ENCODE peak calls at places on chromosome 2, in nine cellular contexts. One of them, this sample, is unnamed.

GRCh38 chr2:219362524-219363164 is 25.1 kb downstream of the DNPEP start:
- DNase-seq in hepatocyte: peak
- DNase-seq in CD8-positive, alpha-beta T cell: no peak
- DNase-seq in sigmoid colon: peak
- DNase-seq in A549: peak
- DNase-seq in psoas muscle: peak
- DNase-seq in fibroblast of lung: peak
- DNase-seq in heart left ventricle: peak
- DNase-seq in cardiac fibroblast: peak
- DNase-seq in this sample: peak

GRCh38 chr2:204652063-204652462 is 106.8 kb downstream of the PARD3B start:
- DNase-seq in sigmoid colon: no peak
- DNase-seq in A549: no peak
- DNase-seq in psoas muscle: no peak
- DNase-seq in cardiac fibroblast: no peak
- DNase-seq in heart left ventricle: no peak
- DNase-seq in CD8-positive, alpha-beta T cell: no peak
- DNase-seq in fibroblast of lung: no peak
- DNase-seq in hepatocyte: no peak
- DNase-seq in this sample: no peak

GRCh38 chr2:232368311-232368731 is 10.2 kb upstream of the ALPP start:
- DNase-seq in hepatocyte: peak
- DNase-seq in heart left ventricle: no peak
- DNase-seq in A549: peak
- DNase-seq in CD8-positive, alpha-beta T cell: no peak
- DNase-seq in cardiac fibroblast: no peak
- DNase-seq in sigmoid colon: peak
- DNase-seq in fibroblast of lung: no peak
- DNase-seq in psoas muscle: no peak
- DNase-seq in this sample: no peak

GRCh38 chr2:453132-453531 is 165.2 kb upstream of the ALKAL2 start:
- DNase-seq in psoas muscle: no peak
- DNase-seq in heart left ventricle: no peak
- DNase-seq in fibroblast of lung: peak
- DNase-seq in hepatocyte: no peak
- DNase-seq in cardiac fibroblast: no peak
- DNase-seq in CD8-positive, alpha-beta T cell: no peak
- DNase-seq in A549: no peak
- DNase-seq in sigmoid colon: no peak
- DNase-seq in this sample: no peak

GRCh38 chr2:68059769-68060525 is 2.9 kb downstream of the C1D start:
- DNase-seq in hepatocyte: no peak
- DNase-seq in A549: no peak
- DNase-seq in heart left ventricle: no peak
- DNase-seq in fibroblast of lung: peak
- DNase-seq in psoas muscle: no peak
- DNase-seq in cardiac fibroblast: no peak
- DNase-seq in CD8-positive, alpha-beta T cell: no peak
- DNase-seq in sigmoid colon: no peak
- DNase-seq in this sample: no peak

GRCh38 chr2:161010503-161010902 is 149.7 kb upstream of the TANK start:
- DNase-seq in hepatocyte: no peak
- DNase-seq in cardiac fibroblast: no peak
- DNase-seq in CD8-positive, alpha-beta T cell: no peak
- DNase-seq in psoas muscle: no peak
- DNase-seq in A549: no peak
- DNase-seq in fibroblast of lung: no peak
- DNase-seq in heart left ventricle: no peak
- DNase-seq in sigmoid colon: no peak
- DNase-seq in this sample: no peak

GRCh38 chr2:437772-438393 is 150.0 kb upstream of the ALKAL2 start:
- DNase-seq in psoas muscle: no peak
- DNase-seq in CD8-positive, alpha-beta T cell: peak
- DNase-seq in heart left ventricle: no peak
- DNase-seq in A549: no peak
- DNase-seq in fibroblast of lung: no peak
- DNase-seq in cardiac fibroblast: no peak
- DNase-seq in hepatocyte: no peak
- DNase-seq in sigmoid colon: no peak
- DNase-seq in this sample: no peak

GRCh38 chr2:159225025-159226016 is 61.2 kb downstream of the WDSUB1 start:
- DNase-seq in CD8-positive, alpha-beta T cell: no peak
- DNase-seq in sigmoid colon: no peak
- DNase-seq in A549: no peak
- DNase-seq in hepatocyte: no peak
- DNase-seq in cardiac fibroblast: no peak
- DNase-seq in psoas muscle: no peak
- DNase-seq in heart left ventricle: peak
- DNase-seq in fibroblast of lung: no peak
- DNase-seq in this sample: no peak

GRCh38 chr2:201070966-201071304 is 536 bp downstream of the HYCC2 start:
- DNase-seq in CD8-positive, alpha-beta T cell: no peak
- DNase-seq in hepatocyte: no peak
- DNase-seq in fibroblast of lung: peak
- DNase-seq in psoas muscle: no peak
- DNase-seq in cardiac fibroblast: peak
- DNase-seq in A549: peak
- DNase-seq in sigmoid colon: no peak
- DNase-seq in heart left ventricle: no peak
- DNase-seq in this sample: peak

GRCh38 chr2:241035142-241035817 is 36.9 kb downstream of the SNED1 start:
- DNase-seq in hepatocyte: no peak
- DNase-seq in A549: no peak
- DNase-seq in cardiac fibroblast: no peak
- DNase-seq in fibroblast of lung: no peak
- DNase-seq in CD8-positive, alpha-beta T cell: peak
- DNase-seq in psoas muscle: no peak
- DNase-seq in sigmoid colon: peak
- DNase-seq in heart left ventricle: no peak
- DNase-seq in this sample: no peak

GRCh38 chr2:112154246-112155110 is 16.3 kb downstream of the FBLN7 start:
- DNase-seq in fibroblast of lung: no peak
- DNase-seq in psoas muscle: no peak
- DNase-seq in A549: no peak
- DNase-seq in CD8-positive, alpha-beta T cell: peak
- DNase-seq in hepatocyte: no peak
- DNase-seq in cardiac fibroblast: no peak
- DNase-seq in sigmoid colon: no peak
- DNase-seq in heart left ventricle: no peak
- DNase-seq in this sample: no peak

GRCh38 chr2:100417745-100418090 is 250 bp upstream of the CHST10 start:
- DNase-seq in A549: no peak
- DNase-seq in hepatocyte: no peak
- DNase-seq in CD8-positive, alpha-beta T cell: no peak
- DNase-seq in heart left ventricle: no peak
- DNase-seq in cardiac fibroblast: peak
- DNase-seq in sigmoid colon: no peak
- DNase-seq in fibroblast of lung: no peak
- DNase-seq in psoas muscle: no peak
- DNase-seq in this sample: peak

GRCh38 chr2:100418563-100418962 is 1.1 kb upstream of the CHST10 start:
- DNase-seq in hepatocyte: peak
- DNase-seq in A549: peak
- DNase-seq in heart left ventricle: no peak
- DNase-seq in psoas muscle: no peak
- DNase-seq in cardiac fibroblast: no peak
- DNase-seq in sigmoid colon: no peak
- DNase-seq in fibroblast of lung: no peak
- DNase-seq in CD8-positive, alpha-beta T cell: no peak
- DNase-seq in this sample: no peak

GRCh38 chr2:100413586-100413985 is 3.9 kb downstream of the CHST10 start:
- DNase-seq in CD8-positive, alpha-beta T cell: no peak
- DNase-seq in cardiac fibroblast: no peak
- DNase-seq in heart left ventricle: no peak
- DNase-seq in fibroblast of lung: no peak
- DNase-seq in sigmoid colon: no peak
- DNase-seq in psoas muscle: no peak
- DNase-seq in A549: no peak
- DNase-seq in hepatocyte: no peak
- DNase-seq in this sample: no peak

GRCh38 chr2:100416397-100416938 is 1.0 kb downstream of the CHST10 start:
- DNase-seq in cardiac fibroblast: no peak
- DNase-seq in CD8-positive, alpha-beta T cell: no peak
- DNase-seq in hepatocyte: no peak
- DNase-seq in fibroblast of lung: no peak
- DNase-seq in heart left ventricle: no peak
- DNase-seq in sigmoid colon: no peak
- DNase-seq in psoas muscle: no peak
- DNase-seq in A549: no peak
- DNase-seq in this sample: peak

DNA sequence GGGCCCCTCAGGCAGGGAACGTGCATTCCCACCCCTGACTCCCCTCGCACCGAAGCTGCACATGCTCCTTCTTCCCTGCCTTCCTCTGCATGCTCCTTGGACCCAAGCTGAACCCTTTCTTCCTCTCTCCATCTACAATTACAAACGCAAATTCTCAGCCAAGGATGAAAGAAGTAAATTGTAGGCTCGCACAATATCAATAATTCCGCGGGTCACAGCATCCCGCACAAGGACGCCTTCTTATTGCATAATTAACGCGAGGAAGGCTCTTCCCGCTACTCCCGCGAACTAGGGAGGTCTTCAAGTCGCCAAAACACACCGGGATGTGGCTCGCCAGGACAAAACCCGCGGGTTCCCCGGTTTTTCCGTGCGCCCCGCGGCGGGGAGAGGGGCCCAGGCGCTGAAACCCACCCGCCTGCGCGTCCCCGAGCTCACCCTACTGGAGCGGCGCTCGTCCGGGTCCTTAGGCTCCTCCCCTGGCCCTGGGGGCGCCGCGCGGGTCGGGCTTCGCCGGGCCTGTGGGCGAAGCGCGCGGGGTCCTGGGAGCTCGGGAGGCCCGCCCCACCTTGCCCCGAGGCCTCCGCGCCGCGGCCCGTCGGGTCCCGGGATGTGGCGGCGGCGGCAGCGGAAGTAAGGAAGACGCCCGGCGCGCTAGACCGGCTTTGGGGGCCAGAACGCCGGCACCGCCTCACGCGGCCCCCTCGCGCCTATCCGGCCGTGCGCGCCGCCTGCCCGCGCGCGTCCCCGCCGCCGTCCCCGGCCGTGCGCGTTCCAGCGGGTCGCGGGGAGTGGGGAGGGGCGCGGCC is at the start of gene CHST10:
- DNase-seq in A549: peak
- DNase-seq in fibroblast of lung: peak
- DNase-seq in sigmoid colon: peak
- DNase-seq in hepatocyte: peak
- DNase-seq in cardiac fibroblast: peak
- DNase-seq in CD8-positive, alpha-beta T cell: peak
- DNase-seq in psoas muscle: peak
- DNase-seq in heart left ventricle: peak
- DNase-seq in this sample: peak
- TF ChIP-seq CTCF in A549: no peak
- TF ChIP-seq CTCF in fibroblast of lung: no peak
- TF ChIP-seq CTCF in sigmoid colon: no peak
- TF ChIP-seq CTCF in hepatocyte: no peak
- TF ChIP-seq CTCF in cardiac fibroblast: no peak
- TF ChIP-seq CTCF in CD8-positive, alpha-beta T cell: no peak
- TF ChIP-seq CTCF in psoas muscle: no peak
- TF ChIP-seq CTCF in heart left ventricle: no peak
- TF ChIP-seq CTCF in this sample: no peak

DNA sequence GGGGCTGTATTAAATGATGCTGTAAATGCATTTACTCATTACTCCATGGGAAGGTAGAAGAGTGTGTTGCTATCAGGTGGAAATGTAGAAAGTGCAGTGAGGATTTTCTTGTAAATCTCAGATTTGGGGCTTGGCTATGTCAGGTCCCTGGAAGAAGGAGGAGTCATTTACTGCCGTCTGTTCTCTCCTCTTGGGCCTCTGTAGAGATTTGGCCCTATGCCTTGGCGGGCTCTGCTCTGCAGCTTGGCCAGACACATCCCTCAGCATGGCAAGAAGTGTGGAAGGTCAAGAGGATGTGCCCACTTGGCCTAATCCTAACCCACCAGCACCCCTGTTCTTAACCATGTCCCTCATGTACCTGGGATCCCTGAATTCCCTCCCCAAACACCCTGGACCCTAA is 6.7 kb downstream of the IL1R1 start:
- DNase-seq in hepatocyte: no peak
- DNase-seq in fibroblast of lung: no peak
- DNase-seq in sigmoid colon: no peak
- DNase-seq in CD8-positive, alpha-beta T cell: no peak
- DNase-seq in A549: no peak
- DNase-seq in heart left ventricle: no peak
- DNase-seq in cardiac fibroblast: peak
- DNase-seq in psoas muscle: no peak
- DNase-seq in this sample: no peak
- H3K4me3 ChIP-seq in hepatocyte: no peak
- H3K4me3 ChIP-seq in fibroblast of lung: no peak
- H3K4me3 ChIP-seq in sigmoid colon: no peak
- H3K4me3 ChIP-seq in CD8-positive, alpha-beta T cell: no peak
- H3K4me3 ChIP-seq in A549: no peak
- H3K4me3 ChIP-seq in heart left ventricle: no peak
- H3K4me3 ChIP-seq in cardiac fibroblast: no peak
- H3K4me3 ChIP-seq in psoas muscle: no peak
- H3K4me3 ChIP-seq in this sample: no peak

GRCh38 chr2:188601391-188601790 is 309.7 kb downstream of the GULP1 start:
- DNase-seq in psoas muscle: no peak
- DNase-seq in heart left ventricle: no peak
- DNase-seq in CD8-positive, alpha-beta T cell: no peak
- DNase-seq in hepatocyte: no peak
- DNase-seq in cardiac fibroblast: no peak
- DNase-seq in fibroblast of lung: peak
- DNase-seq in sigmoid colon: no peak
- DNase-seq in A549: no peak
- DNase-seq in this sample: no peak
- TF ChIP-seq CTCF in psoas muscle: no peak
- TF ChIP-seq CTCF in heart left ventricle: no peak
- TF ChIP-seq CTCF in CD8-positive, alpha-beta T cell: no peak
- TF ChIP-seq CTCF in hepatocyte: no peak
- TF ChIP-seq CTCF in cardiac fibroblast: no peak
- TF ChIP-seq CTCF in fibroblast of lung: no peak
- TF ChIP-seq CTCF in sigmoid colon: no peak
- TF ChIP-seq CTCF in A549: no peak
- TF ChIP-seq CTCF in this sample: no peak

GRCh38 chr2:11420190-11420589 is 45.8 kb downstream of the E2F6 start:
- DNase-seq in psoas muscle: no peak
- DNase-seq in CD8-positive, alpha-beta T cell: no peak
- DNase-seq in A549: no peak
- DNase-seq in heart left ventricle: no peak
- DNase-seq in cardiac fibroblast: no peak
- DNase-seq in hepatocyte: no peak
- DNase-seq in sigmoid colon: no peak
- DNase-seq in fibroblast of lung: no peak
- DNase-seq in this sample: no peak
- H3K4me3 ChIP-seq in psoas muscle: peak
- H3K4me3 ChIP-seq in CD8-positive, alpha-beta T cell: no peak
- H3K4me3 ChIP-seq in A549: no peak
- H3K4me3 ChIP-seq in heart left ventricle: no peak
- H3K4me3 ChIP-seq in cardiac fibroblast: no peak
- H3K4me3 ChIP-seq in hepatocyte: no peak
- H3K4me3 ChIP-seq in sigmoid colon: no peak
- H3K4me3 ChIP-seq in fibroblast of lung: no peak
- H3K4me3 ChIP-seq in this sample: no peak

GRCh38 chr2:207166349-207167128 is 791 bp upstream of the KLF7 start:
- DNase-seq in fibroblast of lung: peak
- DNase-seq in sigmoid colon: peak
- DNase-seq in A549: peak
- DNase-seq in psoas muscle: peak
- DNase-seq in cardiac fibroblast: peak
- DNase-seq in hepatocyte: peak
- DNase-seq in heart left ventricle: peak
- DNase-seq in CD8-positive, alpha-beta T cell: peak
- DNase-seq in this sample: peak
- TF ChIP-seq CTCF in fibroblast of lung: no peak
- TF ChIP-seq CTCF in sigmoid colon: no peak
- TF ChIP-seq CTCF in A549: peak
- TF ChIP-seq CTCF in psoas muscle: no peak
- TF ChIP-seq CTCF in cardiac fibroblast: no peak
- TF ChIP-seq CTCF in hepatocyte: peak
- TF ChIP-seq CTCF in heart left ventricle: peak
- TF ChIP-seq CTCF in CD8-positive, alpha-beta T cell: no peak
- TF ChIP-seq CTCF in this sample: peak

This sample was measured in astrocyte of the spinal cord.